ENCODE peak calls at places on chromosomes 4 and X, in nine cellular contexts. Q is CD8-positive, alpha-beta T cell; A is psoas muscle; T is esophagus muscularis mucosa; H is breast epithelium; X is tibial artery; D is fibroblast of lung; S is CD8-positive, alpha-beta memory T cell; V is suprapubic skin. C is an unnamed sample.

GRCh38 chr4:169640261-169640880 is 20.0 kb downstream of the CLCN3 start:
- DNase-seq in A (no peak), T (no peak), D (peak; percentile 67), Q (no peak), X (no peak), V (no peak), S (no peak), H (no peak), C (peak; percentile 85)

GRCh38 chr4:102388636-102389035 is 43.4 kb upstream of the SLC39A8 start:
- DNase-seq in A (no peak), H (no peak), T (no peak), S (no peak), Q (no peak), D (peak; percentile 64), V (no peak), X (no peak), C (no peak)

GRCh38 chrX:72123471-72124185 is 8.1 kb downstream of the RTL5 start:
- DNase-seq in D (peak; percentile 47), V (no peak), A (peak; percentile 43), S (no peak), H (no peak), T (no peak), Q (no peak), X (peak; percentile 87), C (no peak)

GRCh38 chr4:185086053-185086452 is 57.0 kb upstream of the SLC25A4 start:
- DNase-seq in T (no peak), V (no peak), Q (no peak), H (no peak), D (no peak), S (no peak), X (no peak), A (no peak), C (no peak)

GRCh38 chrX:40389555-40389954 is 191.2 kb upstream of the ATP6AP2 start:
- DNase-seq in T (no peak), Q (no peak), D (no peak), X (no peak), H (no peak), A (no peak), V (no peak), S (no peak), C (no peak)

GRCh38 chr4:79663157-79663556 is 255.1 kb upstream of the GK2 start:
- DNase-seq in A (no peak), S (no peak), D (no peak), V (no peak), T (no peak), H (no peak), X (no peak), Q (no peak), C (no peak)

GRCh38 chr4:128660361-128660964 is 149.0 kb upstream of the JADE1 start:
- DNase-seq in Q (no peak), T (no peak), X (no peak), S (no peak), V (no peak), D (peak; percentile 38), A (no peak), H (no peak), C (peak; percentile 80)

GRCh38 chrX:123846598-123847038 is 13.2 kb upstream of the XIAP start:
- DNase-seq in S (no peak), Q (no peak), T (no peak), H (no peak), A (no peak), V (no peak), X (no peak), D (peak; percentile 90), C (no peak)

GRCh38 chr4:10237131-10237530 is 120.5 kb upstream of the WDR1 start:
- DNase-seq in A (no peak), S (no peak), D (no peak), Q (no peak), X (no peak), V (no peak), H (no peak), T (no peak), C (no peak)

GRCh38 chrX:32191316-32191715 is 1020.0 kb downstream of the DMD start:
- DNase-seq in H (no peak), A (no peak), V (no peak), X (no peak), Q (no peak), T (no peak), S (no peak), D (no peak), C (no peak)

GRCh38 chr4:138851626-138852443 is 163.7 kb upstream of the NOCT start:
- DNase-seq in Q (no peak), V (no peak), D (peak; percentile 53), T (no peak), H (no peak), S (no peak), A (no peak), X (no peak), C (peak; percentile 17)

GRCh38 chr4:128524311-128524710 is 236.7 kb upstream of the PGRMC2 start:
- DNase-seq in Q (no peak), S (no peak), X (peak; percentile 90), V (no peak), H (no peak), T (no peak), D (peak; percentile 96), A (peak; percentile 44), C (peak; percentile 76)

GRCh38 chrX:101749436-101749835 is 89.8 kb upstream of the ARMCX2 start:
- DNase-seq in Q (no peak), T (no peak), S (no peak), X (no peak), D (peak; percentile 17), A (no peak), V (no peak), H (no peak), C (no peak)

GRCh38 chr4:128770807-128771206 is 38.7 kb upstream of the JADE1 start:
- DNase-seq in D (peak; percentile 38), S (no peak), H (no peak), A (no peak), V (no peak), Q (no peak), X (no peak), T (no peak), C (no peak)

GRCh38 chr4:189322426-189322825 is 618.2 kb upstream of the FRG1 start:
- DNase-seq in D (no peak), X (no peak), A (no peak), T (no peak), S (no peak), Q (no peak), H (no peak), V (no peak), C (no peak)

GRCh38 chrX:136896121-136896914 is 15.8 kb upstream of the RBMX start:
- DNase-seq in X (no peak), Q (no peak), T (no peak), A (no peak), S (no peak), D (peak; percentile 46), V (no peak), H (no peak), C (no peak)

GRCh38 chrX:130197464-130197863 is 25.7 kb downstream of the RAB33A start:
- DNase-seq in A (no peak), H (no peak), S (no peak), V (no peak), D (no peak), Q (no peak), X (no peak), T (no peak), C (no peak)

GRCh38 chr4:11197942-11198341 is 230.8 kb downstream of the HS3ST1 start:
- DNase-seq in X (no peak), T (no peak), D (no peak), V (no peak), A (no peak), H (no peak), Q (no peak), S (no peak), C (no peak)

GRCh38 chr4:183670251-183670650 is 11.2 kb downstream of the TRAPPC11 start:
- DNase-seq in H (no peak), Q (no peak), T (no peak), X (no peak), V (no peak), D (peak; percentile 2), S (no peak), A (no peak), C (no peak)
- H3K36me3 ChIP-seq in H (peaks cover 14% of the 10 kb centered on the region), Q (peaks cover 37% of the 10 kb centered on the region), T (peaks cover 65% of the 10 kb centered on the region), X (peaks cover 75% of the 10 kb centered on the region), V (peaks cover 66% of the 10 kb centered on the region), D (peaks cover 5% of the 10 kb centered on the region), S (peaks cover 51% of the 10 kb centered on the region), A (peaks cover 97% of the 10 kb centered on the region), C (peaks cover 71% of the 10 kb centered on the region)

GRCh38 chr4:3200423-3201090 is 48.4 kb upstream of the MSANTD1 start:
- DNase-seq in X (peak; percentile 37), D (no peak), H (no peak), S (no peak), A (no peak), V (peak; percentile 68), T (no peak), Q (no peak), C (no peak)
- H3K36me3 ChIP-seq in X (peaks cover 86% of the 10 kb centered on the region), D (peaks cover 8% of the 10 kb centered on the region), H (no peaks in the 10 kb centered on the region), S (no peaks in the 10 kb centered on the region), A (peaks cover 23% of the 10 kb centered on the region), V (peaks cover 59% of the 10 kb centered on the region), T (peaks cover 46% of the 10 kb centered on the region), Q (no peaks in the 10 kb centered on the region), C (peaks cover 27% of the 10 kb centered on the region)

GRCh38 chr4:38117614-38118013 is 157.4 kb downstream of the PTTG2 start:
- DNase-seq in V (no peak), S (no peak), X (no peak), D (no peak), H (no peak), A (no peak), T (no peak), Q (no peak), C (no peak)
- H3K36me3 ChIP-seq in V (peaks cover 5% of the 10 kb centered on the region), S (peaks cover 29% of the 10 kb centered on the region), X (peaks cover 83% of the 10 kb centered on the region), D (peaks cover 6% of the 10 kb centered on the region), H (no peaks in the 10 kb centered on the region), A (peaks cover 70% of the 10 kb centered on the region), T (peaks cover 62% of the 10 kb centered on the region), Q (peaks cover 10% of the 10 kb centered on the region), C (no peaks in the 10 kb centered on the region)

GRCh38 chr4:8385611-8386010 is 54.9 kb downstream of the ACOX3 start:
- DNase-seq in H (no peak), V (no peak), Q (no peak), D (no peak), T (no peak), A (peak; percentile 3), S (no peak), X (no peak), C (no peak)

GRCh38 chr4:8386731-8387130 is 53.8 kb downstream of the ACOX3 start:
- DNase-seq in D (no peak), H (no peak), X (no peak), A (peak; percentile 10), Q (no peak), T (no peak), V (no peak), S (no peak), C (no peak)

GRCh38 chr4:8388471-8388870 is 52.1 kb downstream of the ACOX3 start:
- DNase-seq in A (no peak), T (no peak), Q (no peak), D (no peak), H (no peak), S (no peak), V (no peak), X (no peak), C (no peak)

GRCh38 chr4:8387615-8388266 is 52.8 kb downstream of the ACOX3 start:
- DNase-seq in T (no peak), X (no peak), D (no peak), S (no peak), V (no peak), A (no peak), Q (no peak), H (no peak), C (no peak)

DNA sequence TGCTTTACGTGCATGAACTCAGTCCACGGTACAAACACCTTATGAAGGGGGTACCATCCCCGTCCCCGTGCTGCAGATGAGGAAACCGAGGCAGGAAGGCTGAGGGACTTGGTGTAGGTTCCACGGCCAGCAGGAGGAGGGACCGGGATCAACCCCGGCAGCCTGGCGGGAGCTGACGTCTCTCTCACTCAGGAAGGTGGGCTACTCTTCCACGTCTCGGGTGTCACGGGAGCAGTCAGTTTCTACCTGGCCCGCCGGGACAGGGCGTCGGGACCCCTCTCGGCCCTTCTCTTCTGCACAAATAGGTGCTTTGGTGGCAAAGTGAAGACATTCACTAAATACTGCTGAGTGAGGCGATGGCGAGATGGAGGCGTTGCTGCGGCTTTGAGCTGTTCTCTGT is 53.3 kb downstream of the ACOX3 start:
- DNase-seq in X (no peak), V (no peak), T (no peak), D (no peak), H (no peak), A (no peak), Q (no peak), S (no peak), C (no peak)
- H3K36me3 ChIP-seq in X (peaks cover 96% of the 10 kb centered on the region), V (peaks cover 66% of the 10 kb centered on the region), T (peaks cover 57% of the 10 kb centered on the region), D (peaks cover 6% of the 10 kb centered on the region), H (peaks cover 8% of the 10 kb centered on the region), A (peaks cover 41% of the 10 kb centered on the region), Q (peaks cover 8% of the 10 kb centered on the region), S (peaks cover 3% of the 10 kb centered on the region), C (peaks cover 42% of the 10 kb centered on the region)

C was measured in adipocyte.